ENCODE peak calls at places on chromosomes 3 and 15, in six cellular contexts. M is stimulated activated CD8-positive, alpha-beta memory T cell treated with anti-CD3 and anti-CD28 coated beads, Interleukin-12 subunit alpha, Interleukin-12 subunit beta, amount 100 ng/mL, for 4 hours; D is pons; H is astrocyte of the cerebellum; Q is H9; F is frontal cortex. X is an unnamed sample.

GRCh38 chr3:43632269-43632733 is 10.5 kb upstream of the ANO10 start:
- DNase-seq in M (no peak), D (no peak), H (peak; percentile 31), Q (no peak), F (no peak), X (no peak)

GRCh38 chr3:110774496-110775265 is 296.9 kb upstream of the NECTIN3 start:
- DNase-seq in M (no peak), D (no peak), H (peak; percentile 12), Q (no peak), F (no peak), X (no peak)

GRCh38 chr15:58770519-58770856 is 614 bp upstream of the MINDY2 start:
- DNase-seq in M (no peak), D (no peak), H (peak; percentile 93), Q (no peak), F (no peak), X (no peak)

GRCh38 chr15:49697121-49697520 is 76.3 kb downstream of the DTWD1 start:
- DNase-seq in M (no peak), D (no peak), H (no peak), Q (no peak), F (no peak), X (no peak)

GRCh38 chr3:66037986-66038369 is 740 bp downstream of the MAGI1 start:
- DNase-seq in M (no peak), D (no peak), H (no peak), Q (no peak), F (no peak), X (no peak)

GRCh38 chr15:61195116-61196002 is 33.7 kb downstream of the RORA start:
- DNase-seq in M (no peak), D (peak; percentile 11), H (no peak), Q (no peak), F (no peak), X (no peak)

GRCh38 chr15:47773163-47773562 is 55.9 kb downstream of the SEMA6D start:
- DNase-seq in M (no peak), D (no peak), H (no peak), Q (no peak), F (no peak), X (no peak)

GRCh38 chr3:38587548-38588131 is 61.8 kb downstream of the SCN5A start:
- DNase-seq in M (no peak), D (no peak), H (no peak), Q (peak; percentile 19), F (no peak), X (no peak)

GRCh38 chr15:39125904-39126303 is 455.0 kb upstream of the THBS1 start:
- DNase-seq in M (no peak), D (peak; percentile 13), H (peak; percentile 27), Q (peak; percentile 53), F (no peak), X (no peak)

GRCh38 chr15:58556541-58556940 is 124.8 kb downstream of the LIPC start:
- DNase-seq in M (no peak), D (no peak), H (no peak), Q (no peak), F (no peak), X (no peak)

GRCh38 chr3:139657936-139658335 is 19.8 kb downstream of the NMNAT3 start:
- DNase-seq in M (no peak), D (no peak), H (no peak), Q (no peak), F (no peak), X (no peak)

GRCh38 chr3:32018723-32019564 is 37.4 kb downstream of the ZNF860 start:
- DNase-seq in M (no peak), D (peak; percentile 80), H (peak; percentile 32), Q (no peak), F (peak; percentile 46), X (no peak)

GRCh38 chr3:52986938-52987337 is 58.9 kb downstream of the SFMBT1 start:
- DNase-seq in M (no peak), D (no peak), H (no peak), Q (no peak), F (no peak), X (no peak)

GRCh38 chr15:78726870-78727551 is 84.3 kb downstream of the ADAMTS7 start:
- DNase-seq in M (no peak), D (no peak), H (no peak), Q (peak; percentile 97), F (no peak), X (peak; percentile 9)

GRCh38 chr15:64678126-64678819 is 97.1 kb downstream of the RBPMS2 start:
- DNase-seq in M (no peak), D (no peak), H (no peak), Q (no peak), F (no peak), X (no peak)

GRCh38 chr15:55394694-55395093 is 13.5 kb downstream of the CCPG1 start:
- DNase-seq in M (no peak), D (no peak), H (no peak), Q (no peak), F (no peak), X (no peak)

GRCh38 chr3:69326821-69327433 is 59.0 kb downstream of the FRMD4B start:
- DNase-seq in M (peak; percentile 7), D (no peak), H (peak; percentile 15), Q (no peak), F (no peak), X (no peak)

X was measured in DMS153.